ENCODE peak calls at places on chromosomes 16 and 17, in four cellular contexts. One of them, this sample, is unnamed.
A peak's percentile ranks its signal among the peaks of the same experiment; 100 is the strongest.

GRCh38 chr16:12061336-12062055 is 85.0 kb downstream of the SNX29 start:
- DNase-seq in GM12878: no peak
- DNase-seq in SK-N-SH: no peak
- DNase-seq in HepG2: no peak
- DNase-seq in this sample: peak; percentile 4

GRCh38 chr16:67801889-67802288 is 4.5 kb downstream of the RANBP10 start:
- DNase-seq in GM12878: peak; percentile 57
- DNase-seq in HepG2: no peak
- DNase-seq in SK-N-SH: no peak
- DNase-seq in this sample: no peak

GRCh38 chr16:22191966-22192260 is 14.2 kb upstream of the EEF2K start:
- DNase-seq in GM12878: no peak
- DNase-seq in SK-N-SH: no peak
- DNase-seq in HepG2: peak; percentile 70
- DNase-seq in this sample: no peak

GRCh38 chr16:14062261-14062660 is 8.9 kb upstream of the MRTFB start:
- DNase-seq in HepG2: no peak
- DNase-seq in GM12878: no peak
- DNase-seq in SK-N-SH: no peak
- DNase-seq in this sample: no peak

GRCh38 chr16:21101631-21102420 is 48.8 kb downstream of the DNAH3 start:
- DNase-seq in HepG2: peak; percentile 43
- DNase-seq in GM12878: no peak
- DNase-seq in SK-N-SH: peak; percentile 11
- DNase-seq in this sample: no peak

GRCh38 chr16:69861276-69862030 is 89.7 kb upstream of the CLEC18A start:
- DNase-seq in HepG2: no peak
- DNase-seq in GM12878: no peak
- DNase-seq in SK-N-SH: no peak
- DNase-seq in this sample: no peak

GRCh38 chr16:53191413-53191812 is 136.6 kb downstream of the CHD9 start:
- DNase-seq in GM12878: no peak
- DNase-seq in SK-N-SH: peak; percentile 6
- DNase-seq in HepG2: no peak
- DNase-seq in this sample: no peak

GRCh38 chr16:31695667-31696066 is 168.0 kb downstream of the AHSP start:
- DNase-seq in HepG2: no peak
- DNase-seq in SK-N-SH: no peak
- DNase-seq in GM12878: no peak
- DNase-seq in this sample: no peak

GRCh38 chr17:56176101-56176500 is 22.8 kb downstream of the ANKFN1 start:
- DNase-seq in SK-N-SH: no peak
- DNase-seq in HepG2: no peak
- DNase-seq in GM12878: no peak
- DNase-seq in this sample: no peak

GRCh38 chr16:46866286-46866685 is 17.9 kb upstream of the GPT2 start:
- DNase-seq in GM12878: no peak
- DNase-seq in HepG2: no peak
- DNase-seq in SK-N-SH: no peak
- DNase-seq in this sample: no peak

GRCh38 chr17:70060415-70060814 is 14.6 kb upstream of the KCNJ16 start:
- DNase-seq in SK-N-SH: no peak
- DNase-seq in HepG2: no peak
- DNase-seq in GM12878: no peak
- DNase-seq in this sample: no peak

GRCh38 chr17:42431758-42432161 is 8.7 kb upstream of the CAVIN1 start:
- DNase-seq in GM12878: no peak
- DNase-seq in HepG2: no peak
- DNase-seq in SK-N-SH: no peak
- DNase-seq in this sample: no peak

GRCh38 chr16:84514874-84515835 is 10.7 kb upstream of the MEAK7 start:
- DNase-seq in SK-N-SH: no peak
- DNase-seq in HepG2: peak; percentile 85
- DNase-seq in GM12878: peak; percentile 96
- DNase-seq in this sample: no peak

GRCh38 chr16:26177438-26177837 is 485.7 kb downstream of the HS3ST4 start:
- DNase-seq in HepG2: no peak
- DNase-seq in SK-N-SH: no peak
- DNase-seq in GM12878: no peak
- DNase-seq in this sample: no peak

GRCh38 chr17:3770471-3770870 is 30.5 kb downstream of the ITGAE start:
- DNase-seq in HepG2: no peak
- DNase-seq in GM12878: no peak
- DNase-seq in SK-N-SH: no peak
- DNase-seq in this sample: no peak

GRCh38 chr17:52762147-52762793 is 603.8 kb upstream of the CA10 start:
- DNase-seq in SK-N-SH: no peak
- DNase-seq in HepG2: no peak
- DNase-seq in GM12878: no peak
- DNase-seq in this sample: no peak

GRCh38 chr17:83189013-83189672 is 109.7 kb downstream of the METRNL start:
- DNase-seq in HepG2: no peak
- DNase-seq in SK-N-SH: no peak
- DNase-seq in GM12878: no peak
- DNase-seq in this sample: no peak

GRCh38 chr17:17044846-17045561 is 2.7 kb downstream of the MPRIP start:
- DNase-seq in GM12878: peak; percentile 35
- DNase-seq in HepG2: no peak
- DNase-seq in SK-N-SH: peak; percentile 65
- DNase-seq in this sample: no peak

GRCh38 chr17:49460401-49460800 is 34.7 kb upstream of the NGFR start:
- DNase-seq in SK-N-SH: no peak
- DNase-seq in HepG2: no peak
- DNase-seq in GM12878: no peak
- DNase-seq in this sample: no peak

GRCh38 chr17:83193336-83194188 is 114.2 kb downstream of the METRNL start:
- DNase-seq in GM12878: no peak
- DNase-seq in SK-N-SH: no peak
- DNase-seq in HepG2: no peak
- DNase-seq in this sample: no peak

GRCh38 chr17:12983986-12984932 is 33.6 kb downstream of the ELAC2 start:
- DNase-seq in SK-N-SH: no peak
- DNase-seq in HepG2: no peak
- DNase-seq in GM12878: no peak
- DNase-seq in this sample: no peak

GRCh38 chr17:78391051-78391431 is 12.6 kb downstream of the PGS1 start:
- DNase-seq in HepG2: no peak
- DNase-seq in SK-N-SH: no peak
- DNase-seq in GM12878: no peak
- DNase-seq in this sample: no peak

GRCh38 chr16:90057738-90058173 is 19.4 kb downstream of the PRDM7 start:
- DNase-seq in SK-N-SH: no peak
- DNase-seq in GM12878: no peak
- DNase-seq in HepG2: peak; percentile 71
- DNase-seq in this sample: peak; percentile 52

GRCh38 chr17:78679495-78680395 is 102.3 kb downstream of the CYTH1 start:
- DNase-seq in GM12878: no peak
- DNase-seq in HepG2: no peak
- DNase-seq in SK-N-SH: no peak
- DNase-seq in this sample: no peak

GRCh38 chr16:22886908-22887307 is 72.9 kb downstream of the HS3ST2 start:
- DNase-seq in HepG2: no peak
- DNase-seq in SK-N-SH: no peak
- DNase-seq in GM12878: no peak
- DNase-seq in this sample: no peak

GRCh38 chr17:42274812-42275526 is 1.2 kb downstream of the STAT5B start:
- DNase-seq in HepG2: no peak
- DNase-seq in SK-N-SH: peak; percentile 25
- DNase-seq in GM12878: no peak
- DNase-seq in this sample: no peak

GRCh38 chr16:88315543-88316105 is 67.1 kb upstream of the ZNF469 start:
- DNase-seq in GM12878: no peak
- DNase-seq in SK-N-SH: no peak
- DNase-seq in HepG2: peak; percentile 50
- DNase-seq in this sample: peak; percentile 52

GRCh38 chr17:77445030-77445907 is 304.5 kb downstream of the SEC14L1 start:
- DNase-seq in GM12878: peak; percentile 92
- DNase-seq in HepG2: no peak
- DNase-seq in SK-N-SH: no peak
- DNase-seq in this sample: no peak

GRCh38 chr17:37516131-37516561 is 26.5 kb downstream of the DUSP14 start:
- DNase-seq in GM12878: no peak
- DNase-seq in HepG2: no peak
- DNase-seq in SK-N-SH: no peak
- DNase-seq in this sample: no peak

GRCh38 chr16:25575363-25575762 is 116.4 kb upstream of the HS3ST4 start:
- DNase-seq in HepG2: no peak
- DNase-seq in SK-N-SH: no peak
- DNase-seq in GM12878: no peak
- DNase-seq in this sample: no peak

GRCh38 chr17:82840431-82840831 is 609 bp upstream of the ZNF750 start:
- DNase-seq in HepG2: no peak
- DNase-seq in SK-N-SH: no peak
- DNase-seq in GM12878: no peak
- DNase-seq in this sample: no peak

GRCh38 chr16:67284699-67285646 is 5.6 kb downstream of the PLEKHG4 start:
- DNase-seq in HepG2: peak; percentile 54
- DNase-seq in SK-N-SH: peak; percentile 69
- DNase-seq in GM12878: no peak
- DNase-seq in this sample: peak; percentile 23

GRCh38 chr16:49911430-49911829 is 55.5 kb upstream of the ZNF423 start:
- DNase-seq in HepG2: no peak
- DNase-seq in GM12878: no peak
- DNase-seq in SK-N-SH: no peak
- DNase-seq in this sample: no peak

GRCh38 chr17:8599351-8600011 is 31.0 kb downstream of the MYH10 start:
- DNase-seq in GM12878: no peak
- DNase-seq in SK-N-SH: no peak
- DNase-seq in HepG2: no peak
- DNase-seq in this sample: no peak

GRCh38 chr17:4136373-4136772 is 6.5 kb downstream of the ZZEF1 start:
- DNase-seq in HepG2: no peak
- DNase-seq in SK-N-SH: no peak
- DNase-seq in GM12878: no peak
- DNase-seq in this sample: no peak

GRCh38 chr16:70701036-70701435 is 15.2 kb upstream of the MTSS2 start:
- DNase-seq in SK-N-SH: no peak
- DNase-seq in HepG2: no peak
- DNase-seq in GM12878: no peak
- DNase-seq in this sample: no peak

GRCh38 chr17:10622610-10623485 is 34.3 kb downstream of the MYH3 start:
- DNase-seq in SK-N-SH: no peak
- DNase-seq in HepG2: no peak
- DNase-seq in GM12878: no peak
- DNase-seq in this sample: no peak
- TF ChIP-seq NFIC in SK-N-SH: no peak
- TF ChIP-seq NFIC in HepG2: no peak
- TF ChIP-seq NFIC in GM12878: no peak
- TF ChIP-seq NFIC in this sample: no peak

GRCh38 chr17:39339272-39339671 is 62.2 kb downstream of the FBXL20 start:
- DNase-seq in GM12878: no peak
- DNase-seq in HepG2: no peak
- DNase-seq in SK-N-SH: no peak
- DNase-seq in this sample: no peak

DNA sequence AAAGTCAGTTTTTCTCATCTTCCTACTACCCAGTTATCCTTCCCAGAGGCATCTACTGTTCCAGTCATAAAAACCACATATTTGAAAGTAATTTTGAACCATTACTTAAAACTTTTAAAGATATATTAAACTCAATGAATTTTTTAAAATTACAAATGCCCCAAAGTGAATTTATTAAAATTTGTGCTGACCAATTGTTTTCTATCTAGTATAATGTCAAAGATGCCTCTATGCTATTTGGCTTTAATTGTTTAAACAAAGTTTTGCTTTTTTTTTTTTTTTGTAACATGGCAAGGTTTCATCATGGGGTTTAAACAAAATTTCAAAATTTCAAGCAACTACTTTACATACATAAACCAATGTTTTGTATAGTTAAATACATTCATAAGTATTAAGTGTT is 60.7 kb downstream of the FBXL20 start:
- DNase-seq in HepG2: no peak
- DNase-seq in SK-N-SH: no peak
- DNase-seq in GM12878: no peak
- DNase-seq in this sample: no peak
- TF ChIP-seq NFIC in HepG2: no peak
- TF ChIP-seq NFIC in SK-N-SH: no peak
- TF ChIP-seq NFIC in GM12878: no peak
- TF ChIP-seq NFIC in this sample: no peak

DNA sequence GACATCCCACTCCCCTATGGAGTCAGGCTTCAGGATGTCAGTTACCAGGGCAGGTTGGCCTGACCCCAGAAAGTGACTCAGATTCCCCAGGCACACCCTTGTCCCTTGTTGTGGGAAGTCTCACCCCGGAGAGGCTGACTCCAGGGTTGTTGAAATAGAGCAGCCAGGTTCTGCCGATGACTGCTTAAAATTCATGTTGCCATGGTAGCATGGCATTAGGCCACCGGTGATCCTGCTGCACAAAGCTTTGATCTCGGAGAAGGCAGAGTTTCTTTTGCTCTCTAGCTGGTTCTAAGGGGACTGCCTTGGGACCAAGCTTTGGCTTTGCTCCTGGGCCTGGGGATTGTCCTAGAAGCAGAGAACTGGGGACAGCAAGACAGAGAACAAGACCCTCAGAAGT is 106.7 kb downstream of the RGS9 start:
- DNase-seq in SK-N-SH: no peak
- DNase-seq in HepG2: no peak
- DNase-seq in GM12878: no peak
- DNase-seq in this sample: no peak
- TF ChIP-seq NFIC in SK-N-SH: no peak
- TF ChIP-seq NFIC in HepG2: no peak
- TF ChIP-seq NFIC in GM12878: no peak
- TF ChIP-seq NFIC in this sample: no peak

GRCh38 chr16:1984347-1985225 is 593 bp downstream of the GFER start:
- DNase-seq in SK-N-SH: no peak
- DNase-seq in GM12878: no peak
- DNase-seq in HepG2: peak; percentile 39
- DNase-seq in this sample: peak; percentile 46
- TF ChIP-seq NFIC in SK-N-SH: no peak
- TF ChIP-seq NFIC in GM12878: no peak
- TF ChIP-seq NFIC in HepG2: no peak
- TF ChIP-seq NFIC in this sample: peak; percentile 84